ENCODE peak calls at places on chromosomes 5 and 9, in eight cellular contexts. S is HT-29; V is DMS153; K is skeletal muscle cell; T is activated CD8-positive, alpha-beta memory T cell treated with anti-CD3 and anti-CD28 coated beads for 4 hours; O is HS-5; Q is Panc1; E is SJCRH30. W is an unnamed sample.

GRCh38 chr9:120646943-120647342 is 67.0 kb upstream of the CDK5RAP2 start:
- DNase-seq in S (no peak), V (no peak), K (no peak), T (no peak), O (no peak), Q (no peak), E (no peak), W (no peak)

GRCh38 chr5:95808686-95809413 is 13.7 kb downstream of the GLRX start:
- DNase-seq in S (no peak), V (no peak), K (peak), T (peak), O (no peak), Q (no peak), E (no peak), W (peak)

GRCh38 chr5:98570010-98570409 is 203.5 kb upstream of the RGMB start:
- DNase-seq in S (peak), V (no peak), K (no peak), T (no peak), O (no peak), Q (peak), E (no peak), W (no peak)

GRCh38 chr5:29382735-29383280 is 1810.7 kb upstream of the CDH6 start:
- DNase-seq in S (no peak), V (no peak), K (no peak), T (no peak), O (peak), Q (no peak), E (peak), W (no peak)

GRCh38 chr9:5459289-5459829 is 9.0 kb downstream of the CD274 start:
- DNase-seq in S (no peak), V (no peak), K (no peak), T (no peak), O (no peak), Q (no peak), E (no peak), W (no peak)

GRCh38 chr5:6634327-6634713 is 1.1 kb downstream of the SRD5A1 start:
- DNase-seq in S (peak), V (no peak), K (no peak), T (no peak), O (no peak), Q (no peak), E (peak), W (no peak)

GRCh38 chr9:73137914-73138313 is 13.8 kb upstream of the ANXA1 start:
- DNase-seq in S (no peak), V (no peak), K (no peak), T (no peak), O (no peak), Q (no peak), E (no peak), W (no peak)

GRCh38 chr5:14228219-14228618 is 85.1 kb downstream of the TRIO start:
- DNase-seq in S (no peak), V (no peak), K (no peak), T (no peak), O (no peak), Q (no peak), E (no peak), W (no peak)

W was measured in SK-N-MC.